ENCODE peak calls at places on chromosomes 5 and 9, in seven cellular contexts. B, J, C, U, S, M and N are unnamed samples.

GRCh38 chr5:132761321-132762240 is 14.4 kb downstream of the CCNI2 start:
- DNase-seq in C (no peak), B (no peak), M (no peak), U (no peak), S (no peak), J (no peak), N (no peak)

GRCh38 chr9:129027685-129028191 is 393 bp downstream of the SH3GLB2 start:
- DNase-seq in S (peak; percentile 9), B (no peak), C (no peak), M (no peak), U (no peak), J (peak; percentile 65), N (no peak)

GRCh38 chr5:91223886-91224285 is 159.2 kb downstream of the ARRDC3 start:
- DNase-seq in M (peak; percentile 57), C (peak; percentile 84), J (peak; percentile 43), B (no peak), S (no peak), U (peak; percentile 99), N (peak; percentile 7)

GRCh38 chr9:68970150-68970549 is 43.8 kb downstream of the PRKACG start:
- DNase-seq in U (no peak), B (no peak), J (no peak), M (no peak), C (no peak), S (no peak), N (no peak)

GRCh38 chr5:92748072-92748676 is 832.8 kb downstream of the NR2F1-AS1 start:
- DNase-seq in C (no peak), B (no peak), U (no peak), S (no peak), J (no peak), M (no peak), N (no peak)

GRCh38 chr5:102755691-102756371 is 726 bp downstream of the PAM start:
- DNase-seq in M (peak; percentile 71), U (peak; percentile 66), B (peak; percentile 44), S (peak; percentile 54), C (peak; percentile 91), J (peak; percentile 94), N (peak; percentile 71)

GRCh38 chr9:117725426-117725887 is 21.3 kb downstream of the TLR4 start:
- DNase-seq in J (no peak), U (peak; percentile 33), C (peak; percentile 65), M (peak; percentile 52), B (peak; percentile 47), S (no peak), N (no peak)

GRCh38 chr9:93435386-93435785 is 16.1 kb upstream of the FAM120A start:
- DNase-seq in U (no peak), J (no peak), S (no peak), M (no peak), C (no peak), B (no peak), N (no peak)

GRCh38 chr5:446864-447263 is 3.9 kb downstream of the EXOC3 start:
- DNase-seq in M (peak; percentile 56), S (no peak), U (peak; percentile 63), C (peak; percentile 63), B (no peak), J (peak; percentile 43), N (no peak)

GRCh38 chr9:91192379-91192775 is 169.3 kb downstream of the AUH start:
- DNase-seq in U (peak; percentile 68), B (no peak), C (no peak), M (no peak), S (no peak), J (peak; percentile 36), N (peak; percentile 26)

GRCh38 chr5:90809695-90810094 is 251.1 kb downstream of the ADGRV1 start:
- DNase-seq in B (no peak), C (no peak), J (no peak), U (peak; percentile 2), S (no peak), M (no peak), N (no peak)

GRCh38 chr9:126307306-126308061 is 19.1 kb upstream of the MVB12B start:
- DNase-seq in M (no peak), U (no peak), J (no peak), S (no peak), B (no peak), C (no peak), N (no peak)

GRCh38 chr5:180127682-180128670 is 56.4 kb upstream of the RNF130 start:
- DNase-seq in J (no peak), C (no peak), U (no peak), M (no peak), B (no peak), S (no peak), N (no peak)

GRCh38 chr9:115204827-115205506 is 87.0 kb upstream of the TNC start:
- DNase-seq in S (no peak), M (peak; percentile 69), U (peak; percentile 96), C (peak; percentile 86), J (peak; percentile 96), B (peak; percentile 59), N (peak; percentile 96)

GRCh38 chr5:56734066-56734766 is 81.1 kb upstream of the MAP3K1 start:
- DNase-seq in C (peak; percentile 1), M (no peak), U (peak; percentile 97), J (no peak), B (no peak), S (no peak), N (no peak)

GRCh38 chr5:77390795-77391194 is 101.3 kb downstream of the WDR41 start:
- DNase-seq in J (peak; percentile 86), M (peak; percentile 78), C (peak; percentile 69), U (peak; percentile 88), S (no peak), B (peak; percentile 50), N (peak; percentile 61)

GRCh38 chr9:119368179-119368578 is 1.1 kb downstream of the BRINP1 start:
- DNase-seq in S (no peak), J (no peak), B (no peak), U (no peak), C (no peak), M (no peak), N (no peak)

GRCh38 chr5:178069909-178070308 is 43.4 kb upstream of the N4BP3 start:
- DNase-seq in B (no peak), M (no peak), U (no peak), J (peak; percentile 16), C (peak; percentile 54), S (no peak), N (no peak)

GRCh38 chr9:128705051-128705965 is 3.0 kb downstream of the PKN3 start:
- DNase-seq in J (no peak), S (no peak), C (no peak), B (no peak), M (no peak), U (no peak), N (no peak)

GRCh38 chr5:138352722-138353549 is 451 bp downstream of the KDM3B start:
- DNase-seq in M (peak; percentile 43), C (peak; percentile 52), S (peak; percentile 36), U (no peak), B (no peak), J (peak; percentile 71), N (peak; percentile 10)